ENCODE peak calls at places on chromosomes 13 and 19, in five cellular contexts. S is transverse colon, E is thoracic aorta, Q is IMR-90, O is heart right ventricle. W is an unnamed sample.

GRCh38 chr13:98890186-98890585 is 87.7 kb downstream of the DOCK9 start:
- DNase-seq in S (no peak), O (no peak), E (no peak), Q (peak; percentile 74), W (no peak)

GRCh38 chr19:46611791-46612190 is 10.7 kb downstream of the CALM3 start:
- DNase-seq in O (no peak), S (no peak), Q (no peak), E (no peak), W (no peak)

GRCh38 chr13:113005076-113005865 is 36.3 kb downstream of the MCF2L start:
- DNase-seq in E (no peak), O (no peak), Q (no peak), S (no peak), W (peak; percentile 24)

GRCh38 chr19:45577111-45577905 is 7.3 kb downstream of the OPA3 start:
- DNase-seq in O (no peak), E (no peak), S (peak; percentile 60), Q (peak; percentile 95), W (no peak)

GRCh38 chr13:105982219-105982618 is 553.2 kb downstream of the EFNB2 start:
- DNase-seq in Q (no peak), O (no peak), S (no peak), E (no peak), W (no peak)

GRCh38 chr13:22143671-22144070 is 472.8 kb downstream of the FGF9 start:
- DNase-seq in S (no peak), Q (no peak), E (no peak), O (no peak), W (no peak)

GRCh38 chr13:59111711-59112110 is 1052.0 kb downstream of the DIAPH3 start:
- DNase-seq in O (no peak), S (no peak), E (no peak), Q (peak; percentile 86), W (no peak)

GRCh38 chr13:50417597-50417996 is 402.4 kb downstream of the KCNRG start:
- DNase-seq in Q (no peak), S (no peak), O (no peak), E (no peak), W (no peak)

GRCh38 chr13:29540334-29540733 is 55.2 kb downstream of the SLC7A1 start:
- DNase-seq in O (no peak), S (no peak), E (no peak), Q (no peak), W (no peak)

GRCh38 chr13:74017301-74018092 is 116.7 kb downstream of the KLF12 start:
- DNase-seq in E (no peak), O (no peak), S (no peak), Q (no peak), W (no peak)

GRCh38 chr13:40017662-40018262 is 362.3 kb downstream of the COG6 start:
- DNase-seq in O (no peak), E (no peak), S (no peak), Q (no peak), W (no peak)

GRCh38 chr13:33611016-33611805 is 206.7 kb upstream of the RFC3 start:
- DNase-seq in Q (peak; percentile 64), S (peak; percentile 10), E (peak; percentile 13), O (peak; percentile 78), W (no peak)

GRCh38 chr19:55005684-55006488 is 32.2 kb downstream of the GP6 start:
- DNase-seq in S (no peak), O (no peak), Q (no peak), E (no peak), W (peak; percentile 90)

GRCh38 chr13:47798194-47798593 is 202.9 kb downstream of the SUCLA2 start:
- DNase-seq in E (no peak), S (no peak), Q (no peak), O (no peak), W (no peak)

GRCh38 chr19:18091217-18091608 is 4.5 kb upstream of the IL12RB1 start:
- DNase-seq in Q (no peak), O (peak; percentile 32), S (peak; percentile 78), E (no peak), W (peak; percentile 81)

GRCh38 chr13:78826312-78826711 is 167.4 kb upstream of the OBI1 start:
- DNase-seq in S (no peak), O (no peak), E (no peak), Q (no peak), W (no peak)

GRCh38 chr13:45511310-45512147 is 46.8 kb downstream of the COG3 start:
- DNase-seq in O (peak; percentile 25), Q (peak; percentile 83), S (no peak), E (no peak), W (peak; percentile 65)

GRCh38 chr13:35923347-35923746 is 207.8 kb downstream of the DCLK1 start:
- DNase-seq in O (peak; percentile 15), S (no peak), E (no peak), Q (peak; percentile 68), W (no peak)

GRCh38 chr13:29038700-29039099 is 218.6 kb downstream of the MTUS2 start:
- DNase-seq in S (no peak), Q (no peak), O (no peak), E (no peak), W (no peak)

GRCh38 chr19:48632692-48633147 is 4.5 kb downstream of the DBP start:
- DNase-seq in Q (peak; percentile 53), E (no peak), O (no peak), S (no peak), W (no peak)

GRCh38 chr13:28137556-28137955 is 789 bp upstream of the PAN3 start:
- DNase-seq in O (peak; percentile 10), S (no peak), Q (no peak), E (no peak), W (no peak)

GRCh38 chr13:91346848-91347211 is 657 bp upstream of the MIR17HG start:
- DNase-seq in O (no peak), Q (no peak), E (no peak), S (peak; percentile 40), W (peak; percentile 48)

GRCh38 chr13:27425918-27426630 is 1.7 kb downstream of the GTF3A start:
- DNase-seq in Q (peak; percentile 69), S (peak; percentile 88), E (peak; percentile 30), O (peak; percentile 75), W (peak; percentile 94)

GRCh38 chr19:7595466-7596133 is at the start of gene CAMSAP3:
- DNase-seq in S (peak; percentile 71), E (no peak), O (no peak), Q (no peak), W (peak; percentile 29)

GRCh38 chr19:21110183-21110582 is 28.2 kb downstream of the ZNF714 start:
- DNase-seq in O (no peak), Q (no peak), S (no peak), E (no peak), W (no peak)

GRCh38 chr19:17719730-17720486 is 628 bp downstream of the MAP1S start:
- DNase-seq in Q (no peak), S (peak; percentile 65), E (no peak), O (no peak), W (peak; percentile 17)

GRCh38 chr13:50911051-50911690 is 1.6 kb downstream of the RNASEH2B start:
- DNase-seq in E (no peak), O (no peak), S (no peak), Q (no peak), W (no peak)

DNA sequence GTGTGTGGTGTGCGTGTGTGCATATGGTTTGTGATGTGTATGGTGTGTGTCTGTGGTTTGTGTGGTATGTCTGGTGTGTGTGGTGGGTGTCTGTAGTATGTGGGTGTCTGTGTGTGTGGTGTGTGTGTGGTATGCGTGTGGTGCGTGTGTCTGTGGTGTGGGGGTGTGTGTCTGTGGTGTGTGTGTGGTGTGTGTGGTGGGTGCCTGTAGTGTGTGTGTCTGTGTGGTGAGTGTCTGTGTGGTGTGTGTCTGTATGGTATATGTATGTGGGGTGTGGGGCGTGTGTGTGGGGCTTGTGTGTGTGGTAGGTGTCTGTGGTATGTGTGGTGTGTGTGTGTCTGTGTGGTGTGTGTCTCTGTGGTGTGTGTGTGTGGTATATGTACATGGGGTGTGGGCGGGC is 300.7 kb downstream of the TEX29 start:
- DNase-seq in E (no peak), O (no peak), S (no peak), Q (no peak), W (no peak)
- H3K4me3 ChIP-seq in E (no peak overlapping the region), O (no peak overlapping the region), S (no peak overlapping the region), Q (no peak overlapping the region), W (no peak overlapping the region)

DNA sequence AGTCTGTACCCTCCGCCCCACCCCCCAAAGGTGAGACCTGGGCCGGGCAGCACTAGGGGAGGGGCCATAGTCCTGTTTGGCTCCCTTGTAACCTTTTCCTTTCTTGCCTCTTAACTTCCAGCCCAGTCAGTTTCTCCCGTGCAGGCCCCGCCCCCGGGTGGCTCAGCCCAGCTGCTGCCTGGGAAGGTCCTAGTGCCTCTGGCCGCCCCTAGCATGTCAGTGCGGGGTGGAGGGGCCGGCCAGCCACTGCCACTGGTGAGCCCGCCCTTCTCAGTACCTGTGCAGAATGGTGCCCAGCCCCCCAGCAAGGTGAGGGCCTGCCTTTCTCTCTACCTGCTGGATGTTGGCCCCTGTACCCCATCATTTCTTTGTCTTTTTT is 10.5 kb upstream of the PRR19 start:
- DNase-seq in O (no peak), E (no peak), Q (no peak), S (no peak), W (no peak)
- H3K36me3 ChIP-seq in O (peaks cover 87% of the 10 kb centered on the region), E (peaks cover 74% of the 10 kb centered on the region), Q (peaks cover 78% of the 10 kb centered on the region), S (peaks cover 8% of the 10 kb centered on the region), W (peaks cover 43% of the 10 kb centered on the region)

DNA sequence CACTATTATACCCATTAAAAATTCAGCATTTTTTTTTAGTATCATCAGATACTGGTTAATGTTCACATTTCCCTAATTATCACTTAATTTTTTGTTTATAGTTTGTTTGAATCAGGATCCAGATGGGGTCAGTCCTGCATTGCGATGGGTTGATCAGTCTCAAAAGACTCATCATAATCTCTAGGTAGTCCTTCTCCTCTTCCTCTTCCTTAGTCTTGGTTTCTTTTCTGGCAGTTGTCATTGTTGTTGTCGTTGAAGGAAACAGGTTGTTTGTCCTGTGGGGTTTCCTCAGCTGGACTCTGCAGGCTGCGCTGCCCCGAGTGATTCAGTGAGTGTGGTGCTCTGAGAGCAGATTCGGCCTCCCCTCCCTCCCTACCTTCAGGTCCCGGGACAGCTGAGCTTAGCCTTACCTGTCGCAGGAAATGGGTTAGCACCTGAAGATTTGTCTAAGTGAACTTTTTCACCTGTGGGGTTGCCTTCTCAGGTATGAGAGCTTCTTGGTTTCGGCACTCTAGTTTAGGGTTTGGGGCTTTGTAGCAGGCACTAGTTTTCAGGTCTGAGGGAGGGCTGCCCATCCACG is 34.1 kb downstream of the NFIX start:
- DNase-seq in O (no peak), E (no peak), Q (no peak), S (no peak), W (no peak)
- H3K4me1 ChIP-seq in O (peaks cover 76% of the 10 kb centered on the region), E (peaks cover 64% of the 10 kb centered on the region), Q (peaks cover 43% of the 10 kb centered on the region), S (peaks cover 93% of the 10 kb centered on the region), W (peaks cover 3% of the 10 kb centered on the region)

DNA sequence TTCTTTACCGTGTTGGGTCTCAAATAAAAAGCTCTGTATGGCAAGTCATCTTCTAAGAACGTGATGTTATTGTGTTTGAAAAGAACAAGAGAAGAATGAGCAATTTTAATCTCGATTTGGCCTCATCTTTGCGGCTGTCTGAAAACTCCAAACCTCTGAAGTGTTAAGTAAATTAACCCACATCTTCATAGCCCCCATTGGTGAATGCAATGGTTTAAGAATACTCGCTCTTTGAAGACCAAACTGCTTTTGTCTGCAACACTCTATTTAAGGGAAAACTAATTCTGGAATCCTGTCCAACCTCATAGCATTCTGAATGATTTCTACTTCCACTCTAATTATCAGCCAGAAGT is 56.9 kb upstream of the SCEL start:
- DNase-seq in Q (no peak), E (no peak), S (no peak), O (no peak), W (no peak)
- H3K4me3 ChIP-seq in Q (no peak overlapping the region), E (peak overlapping the region; percentile 77), S (peak overlapping the region; percentile 19), O (peak overlapping the region; percentile 49), W (no peak overlapping the region)